ENCODE peak calls at places on chromosome 21, in six cellular contexts. G is T-helper 9 cell, X is KG1, Z is uterus, T is KBM-7, S is HEK293T. D is an unnamed sample.

GRCh38 chr21:41605934-41606285 is 98.0 kb upstream of the TMPRSS2 start:
- DNase-seq in G (no peak), X (no peak), Z (no peak), T (no peak), S (no peak), D (no peak)

GRCh38 chr21:36148886-36149285 is 7.7 kb upstream of the DOP1B start:
- DNase-seq in G (no peak), X (no peak), Z (no peak), T (no peak), S (no peak), D (no peak)

GRCh38 chr21:45497846-45498645 is 44.2 kb downstream of the SLC19A1 start:
- DNase-seq in G (no peak), X (no peak), Z (no peak), T (no peak), S (no peak), D (peak; percentile 44)

GRCh38 chr21:41374867-41375533 is 13.2 kb downstream of the MX2 start:
- DNase-seq in G (no peak), X (no peak), Z (peak; percentile 4), T (no peak), S (no peak), D (no peak)

GRCh38 chr21:31750843-31751242 is 18.9 kb upstream of the SCAF4 start:
- DNase-seq in G (no peak), X (no peak), Z (no peak), T (no peak), S (no peak), D (no peak)

GRCh38 chr21:25895565-25896205 is 160.9 kb downstream of the GABPA start:
- DNase-seq in G (no peak), X (no peak), Z (no peak), T (peak; percentile 19), S (no peak), D (no peak)

GRCh38 chr21:45153358-45154318 is 79.3 kb downstream of the ADARB1 start:
- DNase-seq in G (no peak), X (no peak), Z (no peak), T (no peak), S (no peak), D (no peak)

GRCh38 chr21:28884481-28884880 is 108.2 kb downstream of the LTN1 start:
- DNase-seq in G (no peak), X (peak; percentile 50), Z (no peak), T (no peak), S (no peak), D (no peak)

GRCh38 chr21:37792046-37792445 is 124.2 kb downstream of the KCNJ6 start:
- DNase-seq in G (no peak), X (no peak), Z (no peak), T (no peak), S (no peak), D (no peak)

D was measured in left lobe of liver.